ENCODE peak calls at places on chromosomes 13 and 19, in ten cellular contexts. P is iris pigment epithelial cell; Q is spleen; Y is skeletal muscle cell; X is fibroblast of pulmonary artery; H is dermis microvascular lymphatic vessel endothelial cell; W is fibroblast of lung; K is GM12891; N is activated T-helper 1 cell treated with anti-CD3 and anti-CD28 coated beads, Interleukin-12 subunit alpha, Interleukin-12 subunit beta, Interleukin-2, Interleukin-4 antibody, amounts not matched to agents 30 ng/mL and 10 ng/mL and 1 ng/mL, durations not matched to agents 14 hours and 24 hours and 36 hours; G is AG04450. E is an unnamed sample.

GRCh38 chr13:79782541-79783216 is 301.7 kb downstream of the NDFIP2 start:
- DNase-seq in P (peak), Q (peak), Y (peak), X (peak), H (peak), W (peak), K (no peak), N (no peak), G (peak), E (no peak)

GRCh38 chr13:53064721-53065120 is 36.1 kb downstream of the OLFM4 start:
- DNase-seq in P (no peak), Q (no peak), Y (peak), X (no peak), H (no peak), W (no peak), K (no peak), N (no peak), G (no peak), E (peak)

GRCh38 chr13:40031031-40031430 is 375.6 kb downstream of the COG6 start:
- DNase-seq in P (peak), Q (no peak), Y (peak), X (peak), H (peak), W (peak), K (no peak), N (no peak), G (peak), E (peak)

GRCh38 chr13:47835470-47836228 is 165.4 kb downstream of the SUCLA2 start:
- DNase-seq in P (no peak), Q (no peak), Y (no peak), X (no peak), H (no peak), W (no peak), K (no peak), N (no peak), G (no peak), E (no peak)

GRCh38 chr19:30441011-30441410 is 68.8 kb downstream of the ZNF536 start:
- DNase-seq in P (no peak), Q (peak), Y (no peak), X (no peak), H (no peak), W (no peak), K (no peak), N (no peak), G (no peak), E (no peak)

GRCh38 chr19:30467239-30467638 is 95.1 kb downstream of the ZNF536 start:
- DNase-seq in P (no peak), Q (no peak), Y (no peak), X (no peak), H (no peak), W (no peak), K (no peak), N (no peak), G (no peak), E (no peak)

GRCh38 chr13:90547272-90547790 is 800.2 kb upstream of the MIR17HG start:
- DNase-seq in P (no peak), Q (no peak), Y (no peak), X (no peak), H (no peak), W (no peak), K (no peak), N (no peak), G (no peak), E (no peak)

GRCh38 chr19:52689804-52690394 is 44.9 kb downstream of the ZNF611 start:
- DNase-seq in P (peak), Q (peak), Y (no peak), X (no peak), H (no peak), W (no peak), K (no peak), N (peak), G (no peak), E (no peak)

GRCh38 chr19:43313711-43314495 is 39.6 kb upstream of the CD177 start:
- DNase-seq in P (no peak), Q (no peak), Y (no peak), X (no peak), H (no peak), W (no peak), K (no peak), N (no peak), G (no peak), E (no peak)

GRCh38 chr19:18775586-18776287 is 15.4 kb downstream of the COMP start:
- DNase-seq in P (peak), Q (no peak), Y (no peak), X (peak), H (no peak), W (peak), K (no peak), N (no peak), G (no peak), E (peak)

GRCh38 chr13:42892760-42893159 is 99.3 kb downstream of the EPSTI1 start:
- DNase-seq in P (peak), Q (no peak), Y (peak), X (peak), H (no peak), W (peak), K (no peak), N (no peak), G (no peak), E (peak)

GRCh38 chr19:49327878-49328544 is 3.0 kb upstream of the SLC6A16 start:
- DNase-seq in P (peak), Q (no peak), Y (no peak), X (peak), H (peak), W (peak), K (no peak), N (peak), G (no peak), E (peak)

GRCh38 chr13:39616087-39616694 is 13.2 kb upstream of the LHFPL6 start:
- DNase-seq in P (peak), Q (no peak), Y (no peak), X (peak), H (peak), W (peak), K (peak), N (peak), G (peak), E (peak)

GRCh38 chr13:103695320-103695719 is 629.1 kb upstream of the SLC10A2 start:
- DNase-seq in P (no peak), Q (no peak), Y (no peak), X (no peak), H (no peak), W (no peak), K (no peak), N (no peak), G (no peak), E (no peak)

GRCh38 chr19:15810335-15810734 is 5.1 kb downstream of the OR10H1 start:
- DNase-seq in P (no peak), Q (no peak), Y (no peak), X (no peak), H (peak), W (no peak), K (no peak), N (no peak), G (no peak), E (peak)

GRCh38 chr19:4534836-4535658 is at the start of gene PLIN5:
- DNase-seq in P (peak), Q (peak), Y (no peak), X (peak), H (peak), W (peak), K (peak), N (no peak), G (no peak), E (no peak)

GRCh38 chr19:56350416-56351045 is 35.9 kb upstream of the ZSCAN5A start:
- DNase-seq in P (peak), Q (no peak), Y (no peak), X (peak), H (peak), W (peak), K (no peak), N (peak), G (peak), E (peak)

GRCh38 chr19:9009935-9010651 is at the start of gene MUC16:
- DNase-seq in P (no peak), Q (no peak), Y (no peak), X (no peak), H (no peak), W (no peak), K (no peak), N (no peak), G (no peak), E (no peak)

GRCh38 chr19:4232614-4233281 is 3.4 kb downstream of the EBI3 start:
- DNase-seq in P (no peak), Q (no peak), Y (no peak), X (no peak), H (no peak), W (no peak), K (no peak), N (no peak), G (no peak), E (no peak)

GRCh38 chr19:42563352-42564210 is 31.1 kb downstream of the CEACAM8 start:
- DNase-seq in P (peak), Q (no peak), Y (no peak), X (peak), H (peak), W (peak), K (peak), N (no peak), G (no peak), E (peak)

GRCh38 chr13:36101157-36101556 is 30.0 kb downstream of the DCLK1 start:
- DNase-seq in P (no peak), Q (no peak), Y (no peak), X (no peak), H (no peak), W (no peak), K (no peak), N (no peak), G (no peak), E (no peak)

GRCh38 chr13:23618341-23618740 is 48.1 kb downstream of the TNFRSF19 start:
- DNase-seq in P (peak), Q (no peak), Y (peak), X (peak), H (peak), W (peak), K (no peak), N (no peak), G (peak), E (peak)

GRCh38 chr19:39246951-39247669 is 1.5 kb downstream of the IFNL4 start:
- DNase-seq in P (peak), Q (peak), Y (no peak), X (no peak), H (peak), W (no peak), K (no peak), N (no peak), G (no peak), E (peak)

GRCh38 chr19:41928754-41929535 is 696 bp upstream of the ERFL start:
- DNase-seq in P (no peak), Q (peak), Y (no peak), X (no peak), H (no peak), W (no peak), K (no peak), N (no peak), G (no peak), E (no peak)

GRCh38 chr19:46924874-46925547 is 64.2 kb downstream of the ARHGAP35 start:
- DNase-seq in P (no peak), Q (no peak), Y (no peak), X (no peak), H (peak), W (no peak), K (peak), N (peak), G (no peak), E (no peak)

GRCh38 chr13:33410619-33411018 is 125.1 kb upstream of the STARD13 start:
- DNase-seq in P (no peak), Q (no peak), Y (no peak), X (no peak), H (no peak), W (no peak), K (no peak), N (no peak), G (no peak), E (no peak)

GRCh38 chr19:54299126-54299498 is 13.9 kb downstream of the LILRA5 start:
- DNase-seq in P (no peak), Q (peak), Y (no peak), X (no peak), H (no peak), W (no peak), K (no peak), N (no peak), G (no peak), E (no peak)

GRCh38 chr13:29923554-29924481 is 73.4 kb upstream of the UBL3 start:
- DNase-seq in P (peak), Q (peak), Y (peak), X (peak), H (peak), W (peak), K (peak), N (peak), G (peak), E (peak)

GRCh38 chr13:28820099-28821051 is at the start of gene MTUS2:
- DNase-seq in P (no peak), Q (no peak), Y (no peak), X (no peak), H (no peak), W (no peak), K (peak), N (no peak), G (no peak), E (no peak)

GRCh38 chr13:60396783-60397692 is at the start of gene TDRD3:
- DNase-seq in P (peak), Q (peak), Y (peak), X (peak), H (peak), W (peak), K (peak), N (peak), G (peak), E (peak)

GRCh38 chr19:8367327-8368001 is 3.5 kb downstream of the ANGPTL4 start:
- DNase-seq in P (peak), Q (peak), Y (peak), X (peak), H (peak), W (peak), K (no peak), N (no peak), G (peak), E (peak)